ENCODE peak calls at places on chromosomes 3 and 15, in five cellular contexts. M, U, F, S and X are unnamed samples.

GRCh38 chr15:80105193-80105984 is 45.9 kb downstream of the ZFAND6 start:
- DNase-seq in M (no peak), F (no peak), U (no peak), S (no peak), X (no peak)

GRCh38 chr15:47331796-47332480 is 385.4 kb upstream of the SEMA6D start:
- DNase-seq in S (no peak), M (no peak), U (no peak), F (no peak), X (no peak)

GRCh38 chr3:170606675-170607074 is 20.8 kb upstream of the SLC7A14 start:
- DNase-seq in U (no peak), M (no peak), S (no peak), F (no peak), X (no peak)

GRCh38 chr3:16338124-16338523 is 73.1 kb downstream of the OXNAD1 start:
- DNase-seq in U (no peak), F (no peak), M (peak), S (peak), X (peak)

GRCh38 chr15:101615414-101615985 is 36.7 kb downstream of the TM2D3 start:
- DNase-seq in S (no peak), U (no peak), F (no peak), M (no peak), X (no peak)

GRCh38 chr3:157088133-157088488 is 71.8 kb downstream of the CCNL1 start:
- DNase-seq in U (no peak), S (no peak), F (no peak), M (no peak), X (no peak)

GRCh38 chr15:43776718-43777292 is at the start of gene ELL3:
- DNase-seq in S (no peak), F (peak), M (peak), U (peak), X (peak)

GRCh38 chr3:112117826-112118571 is 15.0 kb downstream of the GCSAM start:
- DNase-seq in S (no peak), U (no peak), F (no peak), M (no peak), X (no peak)

GRCh38 chr15:99618941-99619411 is 53.2 kb downstream of the MEF2A start:
- DNase-seq in F (no peak), U (no peak), M (no peak), S (no peak), X (no peak)

GRCh38 chr15:52340093-52340492 is 44.5 kb upstream of the MYO5C start:
- DNase-seq in F (no peak), U (no peak), S (no peak), M (no peak), X (no peak)

GRCh38 chr3:191240432-191240831 is 41.4 kb downstream of the OSTN start:
- DNase-seq in S (no peak), F (no peak), M (no peak), U (no peak), X (no peak)

GRCh38 chr15:31974154-31974794 is 56.0 kb upstream of the CHRNA7 start:
- DNase-seq in S (no peak), M (no peak), F (no peak), U (no peak), X (no peak)

GRCh38 chr3:126259411-126260391 is 79.3 kb upstream of the ALDH1L1 start:
- DNase-seq in S (no peak), U (peak), M (no peak), F (peak), X (no peak)

GRCh38 chr3:192819001-192819569 is 91.7 kb upstream of the FGF12 start:
- DNase-seq in S (peak), U (no peak), M (no peak), F (no peak), X (no peak)

GRCh38 chr3:107268461-107268860 is 108.8 kb upstream of the CCDC54 start:
- DNase-seq in F (no peak), S (no peak), M (no peak), U (no peak), X (no peak)

GRCh38 chr3:81695302-81695701 is 66.1 kb downstream of the GBE1 start:
- DNase-seq in S (no peak), U (no peak), F (no peak), M (no peak), X (no peak)

GRCh38 chr3:170458285-170458684 is 39.6 kb downstream of the CLDN11 start:
- DNase-seq in U (no peak), F (no peak), M (no peak), S (no peak), X (no peak)

GRCh38 chr15:51758645-51759044 is 7.2 kb downstream of the TMOD2 start:
- DNase-seq in S (no peak), F (no peak), U (peak), M (no peak), X (no peak)

GRCh38 chr15:31262901-31263671 is 63.5 kb upstream of the KLF13 start:
- DNase-seq in M (peak), F (no peak), S (peak), U (no peak), X (no peak)

GRCh38 chr3:54733079-54733478 is 194.8 kb downstream of the LRTM1 start:
- DNase-seq in M (no peak), U (peak), S (no peak), F (no peak), X (no peak)

GRCh38 chr3:44467241-44467640 is 10.2 kb downstream of the ZNF445 start:
- DNase-seq in F (no peak), M (no peak), S (no peak), U (no peak), X (no peak)

GRCh38 chr3:2823016-2823415 is 287.2 kb downstream of the IL5RA start:
- DNase-seq in U (no peak), F (no peak), M (no peak), S (no peak), X (no peak)

GRCh38 chr3:66860771-66861170 is 137.3 kb upstream of the KBTBD8 start:
- DNase-seq in S (no peak), M (no peak), F (no peak), U (no peak), X (no peak)

GRCh38 chr15:101710806-101711205 is 13.5 kb downstream of the TARS3 start:
- DNase-seq in M (no peak), U (no peak), F (peak), S (no peak), X (no peak)

GRCh38 chr3:72891053-72891855 is 3.4 kb downstream of the GXYLT2 start:
- DNase-seq in F (peak), S (no peak), M (no peak), U (peak), X (no peak)

GRCh38 chr3:9879830-9880549 is at the start of gene CIDEC:
- DNase-seq in S (no peak), M (no peak), F (no peak), U (no peak), X (no peak)

GRCh38 chr15:88608607-88609181 is 12.4 kb upstream of the AEN start:
- DNase-seq in S (no peak), F (no peak), U (no peak), M (no peak), X (no peak)

GRCh38 chr3:76438971-76439370 is 600.9 kb upstream of the ROBO2 start:
- DNase-seq in M (no peak), F (no peak), S (no peak), U (no peak), X (no peak)

GRCh38 chr15:66233487-66234415 is 19.8 kb downstream of the MEGF11 start:
- DNase-seq in F (peak), S (no peak), U (no peak), M (no peak), X (no peak)

GRCh38 chr15:22949074-22949547 is 31.1 kb downstream of the CYFIP1 start:
- DNase-seq in F (no peak), M (no peak), S (no peak), U (peak), X (peak)

GRCh38 chr3:49785565-49786356 is 581 bp downstream of the IP6K1 start:
- DNase-seq in M (no peak), S (no peak), F (no peak), U (peak), X (no peak)

GRCh38 chr15:67801926-67802914 is 23.1 kb upstream of the SKOR1 start:
- DNase-seq in M (no peak), S (no peak), F (no peak), U (no peak), X (no peak)

GRCh38 chr3:50003766-50004278 is 63.9 kb downstream of the RBM6 start:
- DNase-seq in U (no peak), F (no peak), S (no peak), M (no peak), X (no peak)

DNA sequence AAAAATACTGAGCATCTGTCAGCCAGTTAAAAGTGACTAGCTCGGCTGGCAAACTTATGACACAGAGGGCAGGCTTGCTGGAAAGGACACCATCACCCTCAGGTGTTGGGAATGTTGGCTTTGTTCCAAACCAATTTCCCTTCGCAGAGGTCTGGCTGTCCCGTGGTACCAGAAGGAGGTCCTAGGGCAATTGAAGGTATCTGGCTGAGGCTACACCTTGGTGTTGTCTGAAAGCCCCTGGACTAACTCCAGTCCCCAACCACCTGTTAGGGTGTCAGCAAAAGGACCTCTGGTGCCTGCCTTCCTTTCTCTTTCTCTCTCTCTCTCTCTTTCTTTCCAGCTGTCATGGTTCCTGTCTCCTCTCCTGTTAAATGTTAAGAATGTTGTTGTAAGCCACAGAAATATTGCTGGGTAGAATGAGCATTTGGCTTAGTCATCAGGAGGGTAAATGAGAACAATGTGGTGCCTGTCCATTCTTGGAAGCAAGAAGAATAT is 12.5 kb downstream of the PRR20G start:
- DNase-seq in F (no peak), S (no peak), U (no peak), M (no peak), X (no peak)
- TF ChIP-seq TAF1 in F (no peak), S (no peak), U (no peak), M (no peak), X (no peak)

DNA sequence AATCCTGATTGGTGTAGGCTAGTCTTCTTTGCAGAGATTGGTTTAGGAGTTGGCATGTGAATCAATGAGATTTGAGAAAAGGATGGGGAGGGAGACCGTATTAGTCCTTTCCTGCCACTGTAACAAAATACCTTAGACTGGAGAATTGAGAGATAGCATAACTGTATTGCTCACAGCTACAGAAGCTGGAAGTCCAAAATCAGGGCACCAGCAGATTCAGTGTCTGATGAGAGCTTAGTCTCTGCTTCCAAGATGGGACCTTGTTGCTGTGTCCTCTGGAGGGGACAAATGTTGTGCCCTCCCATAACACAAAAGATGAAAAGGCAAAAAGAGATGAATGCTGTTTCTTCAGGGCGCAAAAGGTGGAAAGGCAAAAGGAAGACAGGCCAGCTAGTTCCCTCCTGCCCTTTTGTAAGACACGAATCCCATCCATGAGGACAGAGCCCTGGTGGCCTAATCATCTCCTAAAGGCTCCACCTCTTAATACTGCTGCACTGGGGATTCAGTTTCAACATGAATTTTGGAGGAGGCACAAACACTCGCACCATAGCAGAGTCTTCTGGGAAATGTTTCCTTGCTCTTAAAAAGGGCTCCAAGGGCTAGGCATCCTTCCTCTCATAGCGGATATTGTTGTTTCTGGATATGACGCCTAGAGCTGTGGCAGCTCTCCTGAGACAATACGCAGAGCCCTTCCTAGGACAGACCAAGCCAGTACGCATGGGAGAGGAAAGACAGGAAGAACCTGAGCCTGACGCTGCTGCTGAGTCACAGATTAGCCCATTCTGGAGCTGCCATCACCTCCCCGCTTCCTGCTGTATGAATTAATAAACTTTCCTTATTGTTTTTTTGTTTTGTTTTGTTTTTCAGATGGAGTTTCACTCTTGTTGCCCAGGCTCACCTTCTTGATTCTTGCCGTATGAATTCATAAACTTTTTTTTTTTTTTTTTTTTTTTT is 66.7 kb downstream of the PPCDC start:
- DNase-seq in M (no peak), F (no peak), U (no peak), S (no peak), X (no peak)
- TF ChIP-seq TAF1 in M (no peak), F (no peak), U (no peak), S (no peak), X (no peak)

GRCh38 chr3:124522226-124522625 is 208.0 kb upstream of the UMPS start:
- DNase-seq in M (no peak), U (no peak), F (no peak), S (no peak), X (no peak)
- TF ChIP-seq TAF1 in M (no peak), U (no peak), F (no peak), S (no peak), X (no peak)

GRCh38 chr3:13193320-13194284 is 120.4 kb upstream of the IQSEC1 start:
- DNase-seq in U (no peak), S (no peak), M (no peak), F (no peak), X (no peak)

GRCh38 chr3:13190376-13190762 is 117.1 kb upstream of the IQSEC1 start:
- DNase-seq in M (no peak), F (peak), S (no peak), U (no peak), X (no peak)

GRCh38 chr3:13194285-13195209 is 121.3 kb upstream of the IQSEC1 start:
- DNase-seq in S (no peak), U (no peak), M (no peak), F (peak), X (no peak)

GRCh38 chr3:13191016-13191415 is 117.8 kb upstream of the IQSEC1 start:
- DNase-seq in M (no peak), S (no peak), U (no peak), F (no peak), X (no peak)

DNA sequence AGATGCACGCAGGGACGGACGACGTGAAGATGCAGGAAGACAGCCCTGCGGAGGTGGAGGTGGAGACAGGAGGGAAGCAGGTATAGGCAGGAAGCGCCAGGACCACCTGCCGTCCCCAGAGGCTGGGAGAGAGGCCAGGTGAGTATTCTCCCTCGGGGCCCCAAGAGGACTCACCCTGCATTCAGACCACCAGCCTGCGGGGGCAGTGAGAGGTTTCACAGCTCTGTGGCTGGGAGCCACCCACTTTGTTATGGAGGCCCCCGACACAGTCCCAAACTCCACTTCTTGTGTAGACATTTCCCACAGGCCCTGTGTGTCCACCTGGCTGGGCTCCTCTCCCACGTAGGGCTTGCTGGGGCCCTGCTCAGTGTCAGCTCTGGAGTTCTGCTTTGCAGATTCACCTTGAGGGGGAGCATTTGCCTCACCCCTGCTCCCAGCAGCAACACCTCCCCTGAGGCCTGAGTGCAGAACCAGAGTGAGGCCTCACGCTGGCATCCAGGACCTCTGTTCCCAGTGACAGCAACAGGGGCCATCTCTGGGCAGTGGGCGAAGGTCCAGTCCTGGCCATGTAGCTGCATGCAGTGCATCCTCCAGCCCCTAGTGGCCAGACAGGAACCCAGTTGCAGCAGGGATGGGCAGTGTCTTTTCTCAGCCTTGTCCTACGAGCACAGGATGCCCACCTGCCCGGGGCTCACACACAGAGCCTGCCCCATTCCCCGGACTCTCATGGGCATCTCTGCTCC is 119.4 kb upstream of the IQSEC1 start:
- DNase-seq in M (no peak), S (no peak), U (peak), F (peak), X (no peak)
- TF ChIP-seq TAF1 in M (no peak), S (no peak), U (no peak), F (no peak), X (no peak)

GRCh38 chr15:33043636-33044035 is 150.9 kb downstream of the FMN1 start:
- DNase-seq in M (no peak), S (no peak), U (no peak), F (no peak), X (no peak)

GRCh38 chr15:33047077-33047476 is 147.4 kb downstream of the FMN1 start:
- DNase-seq in U (no peak), S (no peak), F (no peak), M (no peak), X (no peak)

GRCh38 chr15:33048255-33048654 is 146.3 kb downstream of the FMN1 start:
- DNase-seq in F (no peak), S (no peak), M (no peak), U (no peak), X (no peak)

GRCh38 chr15:33044598-33044997 is 149.9 kb downstream of the FMN1 start:
- DNase-seq in M (no peak), U (no peak), F (no peak), S (no peak), X (no peak)

DNA sequence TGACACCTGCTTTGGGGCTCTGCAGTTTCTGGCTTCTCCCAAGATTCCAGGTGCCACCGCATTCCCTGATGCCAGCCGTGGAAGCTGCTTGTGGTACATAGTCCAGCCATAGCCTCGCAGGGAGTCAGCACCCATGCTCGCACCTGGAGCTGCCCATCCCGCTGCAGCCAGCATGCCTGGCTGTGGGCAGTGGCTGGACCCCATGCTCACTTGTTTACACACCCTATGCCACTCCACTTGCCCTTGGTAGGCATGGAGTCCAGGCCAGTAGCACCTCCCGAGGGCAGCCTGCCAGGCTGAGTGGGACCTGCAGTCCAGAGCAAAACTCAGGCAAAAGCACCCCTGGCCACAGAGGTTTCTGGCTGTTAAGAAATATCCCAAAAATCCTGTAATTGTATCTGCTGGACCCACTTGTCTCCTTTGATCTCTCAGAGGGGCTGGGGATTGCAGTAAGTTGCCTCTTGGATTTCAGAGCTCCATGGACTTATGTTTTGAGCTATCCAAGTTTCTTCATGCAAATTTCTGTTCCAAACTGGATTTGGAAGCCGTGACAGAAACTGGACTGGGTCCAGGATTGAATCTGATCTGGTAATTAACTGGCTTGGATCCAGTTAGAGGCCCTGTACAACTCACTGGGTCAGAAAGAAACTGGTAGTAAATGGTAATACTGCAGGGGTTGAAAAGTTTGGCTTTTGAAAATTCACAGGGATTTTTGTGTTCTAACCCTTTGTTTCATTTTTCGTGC is 149.3 kb downstream of the FMN1 start:
- DNase-seq in U (no peak), M (no peak), S (no peak), F (no peak), X (no peak)
- TF ChIP-seq TAF1 in U (no peak), M (no peak), S (no peak), F (no peak), X (no peak)

DNA sequence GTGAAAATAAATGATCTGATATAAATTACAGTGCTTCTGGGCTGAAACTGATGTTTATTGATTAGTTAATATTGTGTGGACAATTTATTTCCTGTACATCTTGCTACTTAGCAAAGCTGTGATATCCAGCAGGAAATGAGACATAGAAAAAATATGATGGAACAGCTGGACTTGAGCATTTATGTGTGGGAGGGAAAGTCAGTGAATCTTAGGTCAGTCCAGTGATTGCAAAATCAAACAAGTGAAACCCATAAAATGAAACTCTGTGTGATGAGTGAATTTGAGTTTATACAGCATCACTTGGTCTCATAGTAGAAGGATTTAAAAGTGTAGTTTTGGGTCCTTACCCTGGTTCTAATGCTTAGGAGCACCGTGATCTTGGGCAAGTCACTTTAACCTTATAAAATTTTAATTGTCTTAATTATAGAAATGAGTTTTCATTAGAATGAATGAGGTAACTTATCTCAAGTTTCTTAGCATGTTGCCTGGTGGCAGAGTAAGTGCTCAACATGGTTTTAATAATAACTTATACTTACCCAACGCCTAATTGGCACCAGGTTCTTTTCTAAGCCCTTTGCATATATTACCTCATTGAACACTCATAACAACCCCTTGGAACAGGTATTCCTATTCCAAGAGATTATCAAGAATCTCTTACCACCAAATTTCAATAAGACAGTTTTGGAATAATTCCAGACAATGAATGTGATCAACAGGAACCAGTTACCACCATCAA is 194.6 kb downstream of the ADAMTSL3 start:
- DNase-seq in U (no peak), M (no peak), S (no peak), F (no peak), X (no peak)
- TF ChIP-seq TAF1 in U (no peak), M (no peak), S (no peak), F (no peak), X (no peak)